ENCODE peak calls at places on chromosome 5, in four cellular contexts. K is body of pancreas, G is transverse colon, M is spleen. Z is an unnamed sample.

GRCh38 chr5:3715048-3715447 is 119.4 kb downstream of the IRX1 start:
- DNase-seq in G (no peak), K (no peak), M (no peak), Z (no peak)

GRCh38 chr5:79030663-79031480 is 38.6 kb downstream of the DMGDH start:
- DNase-seq in K (no peak), G (no peak), M (no peak), Z (no peak)

GRCh38 chr5:59648949-59649921 is 244.3 kb downstream of the PDE4D start:
- DNase-seq in K (no peak), M (no peak), G (peak; percentile 57), Z (no peak)

GRCh38 chr5:179822059-179822432 is 1.3 kb downstream of the SQSTM1 start:
- DNase-seq in G (no peak), K (no peak), M (no peak), Z (no peak)

GRCh38 chr5:87582149-87582548 is 169.4 kb upstream of the CCNH start:
- DNase-seq in G (no peak), M (no peak), K (no peak), Z (no peak)

GRCh38 chr5:163916376-163916775 is 411.0 kb downstream of the MAT2B start:
- DNase-seq in K (no peak), M (no peak), G (peak; percentile 39), Z (peak; percentile 64)

GRCh38 chr5:110751902-110752762 is 13.3 kb downstream of the SLC25A46 start:
- DNase-seq in G (no peak), M (no peak), K (no peak), Z (no peak)

GRCh38 chr5:38556115-38556598 is 289 bp downstream of the LIFR start:
- DNase-seq in M (peak; percentile 80), G (no peak), K (peak; percentile 17), Z (no peak)

GRCh38 chr5:76689321-76690026 is 26.5 kb upstream of the F2R start:
- DNase-seq in K (no peak), G (no peak), M (no peak), Z (no peak)

GRCh38 chr5:125775896-125776295 is 647.3 kb upstream of the GRAMD2B start:
- DNase-seq in K (no peak), G (no peak), M (no peak), Z (no peak)

DNA sequence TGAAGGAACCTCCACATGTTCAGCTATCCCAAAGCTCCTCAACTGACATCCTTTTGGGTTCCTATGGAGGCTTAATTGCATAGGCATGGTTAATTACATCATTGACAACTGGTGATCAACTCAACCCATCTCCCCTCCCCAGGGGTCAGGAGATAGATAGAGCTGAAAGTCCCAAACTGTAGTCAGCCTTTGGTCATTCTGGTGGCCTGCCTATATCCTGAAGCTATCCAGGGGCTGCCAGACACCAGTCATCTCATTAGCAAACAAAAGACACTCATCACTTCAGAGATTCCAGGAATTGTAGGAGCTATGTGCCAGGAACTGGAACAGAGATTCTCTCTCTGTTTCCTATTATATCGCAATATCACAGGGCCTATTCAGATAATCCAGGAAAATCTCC is 646.6 kb upstream of the GRAMD2B start:
- DNase-seq in M (no peak), G (no peak), K (no peak), Z (no peak)
- H3K4me1 ChIP-seq in M (no peaks in the 10 kb centered on the region), G (no peaks in the 10 kb centered on the region), K (no peaks in the 10 kb centered on the region), Z (no peaks in the 10 kb centered on the region)

GRCh38 chr5:138213161-138214029 is at the start of gene CDC23:
- DNase-seq in G (peak; percentile 92), K (peak; percentile 91), M (peak; percentile 94), Z (peak; percentile 89)
- TF ChIP-seq POLR2A in G (peak; percentile 60), K (no peak), M (no peak), Z (peak; percentile 26)

GRCh38 chr5:123099514-123100151 is 10.6 kb downstream of the PRDM6 start:
- DNase-seq in K (no peak), M (no peak), G (no peak), Z (no peak)
- H3K4me3 ChIP-seq in K (peak overlapping the region; percentile 3), M (peak overlapping the region; percentile 8), G (no peak overlapping the region), Z (peak overlapping the region; percentile 24)

DNA sequence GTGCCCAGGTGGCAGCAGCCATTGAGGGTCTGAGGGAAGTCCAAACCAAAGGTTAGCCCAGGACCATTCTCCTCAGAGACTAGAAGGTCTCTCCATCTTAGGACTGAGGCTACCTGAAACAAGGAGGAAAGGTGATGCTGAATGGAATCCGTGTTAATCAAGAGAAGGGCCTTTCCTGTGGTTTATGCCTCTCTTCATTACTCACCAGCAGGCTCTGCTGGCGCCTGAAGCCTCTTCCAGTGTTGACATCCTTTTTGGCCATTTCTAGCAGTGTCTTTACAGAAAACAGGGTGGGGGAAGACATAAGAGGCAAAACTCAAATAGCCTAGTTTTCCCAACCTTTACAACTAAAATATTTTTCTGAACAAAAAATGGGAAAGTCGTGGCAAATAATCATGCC is 98.1 kb downstream of the ENC1 start:
- DNase-seq in K (no peak), G (no peak), M (no peak), Z (no peak)
- H3K4me1 ChIP-seq in K (peaks cover 47% of the 10 kb centered on the region), G (peaks cover 6% of the 10 kb centered on the region), M (peaks cover 10% of the 10 kb centered on the region), Z (no peaks in the 10 kb centered on the region)

DNA sequence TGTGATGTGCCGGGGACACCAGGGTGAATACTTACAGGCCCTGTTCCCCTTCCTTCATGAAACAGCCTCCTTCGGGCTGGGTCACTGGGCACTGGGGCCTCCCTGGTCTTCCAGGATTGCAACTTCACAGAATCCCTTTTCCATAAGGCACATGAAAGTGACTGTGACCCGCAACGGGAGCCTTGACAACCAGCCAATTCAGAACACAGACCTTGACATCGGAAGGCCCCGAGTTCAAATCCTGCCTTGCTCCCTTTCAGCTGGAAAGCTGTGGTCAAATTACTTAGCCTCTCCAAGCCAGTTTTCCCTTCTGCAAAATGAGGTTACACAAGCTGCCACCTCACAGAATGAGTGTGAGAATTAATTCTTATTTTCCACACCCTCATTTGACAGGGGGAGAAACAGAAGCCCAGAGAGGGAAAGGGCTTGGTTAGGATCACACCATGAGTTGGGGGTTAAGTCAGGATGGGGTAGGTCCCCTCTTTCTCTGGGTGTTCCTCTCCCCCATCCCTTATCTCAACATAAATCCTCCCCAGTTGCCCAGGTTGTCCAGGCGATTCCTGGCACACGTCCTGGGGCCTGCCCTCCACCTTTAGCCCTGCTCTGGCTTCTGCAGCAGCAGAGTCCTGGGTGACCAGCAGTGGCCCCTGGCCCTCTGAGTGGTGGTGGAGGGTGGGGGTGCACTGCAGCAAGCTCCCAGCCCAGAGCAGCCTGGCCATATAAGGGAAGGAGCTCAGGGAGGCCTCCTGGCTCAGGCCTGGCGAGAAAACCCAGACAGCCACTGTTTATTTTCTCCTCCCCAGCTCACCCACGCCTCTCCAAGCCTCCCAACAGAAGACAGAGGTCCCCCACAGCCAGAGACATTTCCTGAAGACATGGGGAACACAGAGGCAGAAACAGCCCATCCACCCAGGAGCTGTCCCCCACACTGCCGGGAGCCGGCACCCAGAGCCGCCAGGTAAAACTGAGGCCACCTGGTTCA is 44.5 kb upstream of the IL17B start:
- DNase-seq in K (no peak), G (no peak), M (no peak), Z (no peak)
- TF ChIP-seq POLR2A in K (no peak), G (no peak), M (no peak), Z (no peak)

GRCh38 chr5:132226516-132227234 is 978 bp downstream of the P4HA2 start:
- DNase-seq in M (peak; percentile 57), K (peak; percentile 42), G (peak; percentile 8), Z (peak; percentile 15)

GRCh38 chr5:132224721-132225120 is 2.9 kb downstream of the P4HA2 start:
- DNase-seq in M (peak; percentile 6), G (peak; percentile 15), K (peak; percentile 38), Z (peak; percentile 37)

GRCh38 chr5:132227235-132227484 is 493 bp downstream of the P4HA2 start:
- DNase-seq in G (no peak), M (no peak), K (no peak), Z (no peak)

GRCh38 chr5:132223861-132224260 is 3.8 kb downstream of the P4HA2 start:
- DNase-seq in M (peak; percentile 28), G (no peak), K (no peak), Z (no peak)

GRCh38 chr5:132225165-132226032 is 2.3 kb downstream of the P4HA2 start:
- DNase-seq in M (peak; percentile 72), K (peak; percentile 66), G (peak; percentile 83), Z (peak; percentile 16)
- H3K4me3 ChIP-seq in M (no peak overlapping the region), K (no peak overlapping the region), G (no peak overlapping the region), Z (no peak overlapping the region)

GRCh38 chr5:81850494-81850893 is 99.6 kb upstream of the SSBP2 start:
- DNase-seq in M (no peak), G (no peak), K (no peak), Z (no peak)
- H3K4me1 ChIP-seq in M (peaks cover 32% of the 10 kb centered on the region), G (peaks cover 29% of the 10 kb centered on the region), K (peaks cover 58% of the 10 kb centered on the region), Z (no peaks in the 10 kb centered on the region)

DNA sequence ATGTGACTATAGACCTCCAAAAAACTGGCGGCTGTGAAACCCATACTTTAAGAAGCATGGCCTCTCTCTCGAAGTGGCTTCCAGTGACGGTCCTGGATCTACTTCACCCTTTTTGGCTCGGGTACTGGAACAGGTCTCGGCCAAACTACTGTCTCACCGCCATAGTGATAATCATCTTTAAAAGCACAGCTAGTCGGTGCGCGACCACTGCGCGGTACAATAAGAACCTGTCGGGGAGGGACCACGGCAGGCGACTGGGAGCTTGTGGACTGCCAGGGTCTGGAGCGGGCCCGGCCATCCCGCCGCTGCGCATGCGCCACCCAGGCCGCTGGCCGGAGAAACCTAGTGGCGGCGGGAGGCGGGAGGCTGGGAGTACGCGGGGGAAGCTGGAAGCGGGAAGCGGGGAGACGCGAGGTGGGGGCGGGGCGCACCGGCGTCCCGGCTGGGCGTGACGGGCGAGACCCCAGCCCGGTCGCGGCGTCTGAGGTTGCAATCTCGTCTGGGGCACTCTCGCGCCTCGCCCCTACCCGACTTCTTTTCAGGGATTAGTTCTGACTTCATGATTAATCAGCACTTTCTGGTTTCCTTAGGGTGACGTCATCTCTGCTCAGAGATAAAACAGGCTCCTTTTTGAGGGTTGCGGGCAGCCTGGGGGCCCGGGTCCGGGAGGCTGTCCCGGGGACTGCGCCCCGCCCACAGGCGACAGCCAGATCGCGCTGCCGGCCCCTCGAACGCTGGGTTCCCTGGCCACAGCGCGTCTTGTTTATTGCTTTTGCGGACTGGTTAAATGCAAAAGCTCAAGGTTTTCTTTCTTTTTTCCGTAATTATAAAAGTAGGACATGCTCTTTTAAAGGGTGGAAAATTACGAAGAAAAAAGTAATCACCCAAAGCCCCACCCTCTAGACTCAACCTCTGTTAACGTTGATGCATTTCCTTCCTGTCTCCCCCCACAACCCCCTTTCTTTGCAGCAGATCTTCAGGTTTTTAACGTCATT is 266.8 kb downstream of the CWC27 start:
- DNase-seq in K (peak; percentile 92), M (peak; percentile 93), G (peak; percentile 88), Z (peak; percentile 89)
- TF ChIP-seq POLR2A in K (peak; percentile 51), M (no peak), G (no peak), Z (peak; percentile 51)

Z was measured in Peyer's patch.